ENCODE peak calls at places on chromosomes 2 and 18, in six cellular contexts. G, H, X, B, Z and T are unnamed samples.

GRCh38 chr2:84815146-84815545 is 65.7 kb downstream of the TRABD2A start:
- DNase-seq in G (no peak), H (no peak), X (no peak), B (peak), Z (no peak), T (no peak)

GRCh38 chr2:170222298-170222697 is 44.4 kb downstream of the MYO3B start:
- DNase-seq in G (no peak), H (no peak), X (peak), B (peak), Z (peak), T (no peak)

GRCh38 chr2:225429718-225430117 is 30.2 kb downstream of the NYAP2 start:
- DNase-seq in G (no peak), H (peak), X (peak), B (no peak), Z (no peak), T (no peak)

GRCh38 chr2:140650825-140651224 is 1480.0 kb downstream of the LRP1B start:
- DNase-seq in G (no peak), H (no peak), X (no peak), B (no peak), Z (no peak), T (peak)

GRCh38 chr2:854460-854859 is 96.2 kb upstream of the SNTG2 start:
- DNase-seq in G (no peak), H (peak), X (no peak), B (peak), Z (peak), T (no peak)

GRCh38 chr2:78416625-78417300 is 608.7 kb upstream of the REG3G start:
- DNase-seq in G (no peak), H (peak), X (no peak), B (no peak), Z (no peak), T (peak)

GRCh38 chr18:72866901-72867701 is 686 bp downstream of the NETO1 start:
- DNase-seq in G (peak), H (no peak), X (no peak), B (peak), Z (peak), T (no peak)

GRCh38 chr2:23988371-23988770 is 21.5 kb upstream of the MFSD2B start:
- DNase-seq in G (no peak), H (no peak), X (no peak), B (peak), Z (no peak), T (peak)

GRCh38 chr2:168732506-168732905 is 69.9 kb upstream of the NOSTRIN start:
- DNase-seq in G (no peak), H (no peak), X (no peak), B (no peak), Z (no peak), T (no peak)

GRCh38 chr2:217366996-217367395 is 507.1 kb upstream of the TNP1 start:
- DNase-seq in G (no peak), H (no peak), X (no peak), B (no peak), Z (peak), T (no peak)

GRCh38 chr2:136006658-136007057 is 21.2 kb upstream of the DARS1 start:
- DNase-seq in G (no peak), H (no peak), X (no peak), B (peak), Z (no peak), T (no peak)

GRCh38 chr2:197600306-197600705 is 75.1 kb downstream of the RFTN2 start:
- DNase-seq in G (no peak), H (no peak), X (no peak), B (no peak), Z (no peak), T (no peak)

GRCh38 chr18:76451475-76452331 is 43.3 kb downstream of the ZNF516 start:
- DNase-seq in G (no peak), H (no peak), X (no peak), B (no peak), Z (peak), T (no peak)

GRCh38 chr2:117983040-117983439 is 30.8 kb downstream of the CCDC93 start:
- DNase-seq in G (no peak), H (no peak), X (no peak), B (no peak), Z (no peak), T (no peak)

GRCh38 chr2:189658281-189658680 is 3.0 kb upstream of the ASNSD1 start:
- DNase-seq in G (peak), H (no peak), X (no peak), B (no peak), Z (peak), T (no peak)

GRCh38 chr2:229861431-229861830 is 60.4 kb downstream of the TRIP12 start:
- DNase-seq in G (no peak), H (no peak), X (no peak), B (peak), Z (no peak), T (no peak)

GRCh38 chr18:46109386-46109785 is 5.2 kb downstream of the HAUS1 start:
- DNase-seq in G (no peak), H (no peak), X (no peak), B (no peak), Z (no peak), T (no peak)

GRCh38 chr2:238361877-238362276 is 41.6 kb downstream of the TRAF3IP1 start:
- DNase-seq in G (no peak), H (no peak), X (no peak), B (no peak), Z (no peak), T (no peak)

GRCh38 chr2:227576812-227577211 is 21.9 kb upstream of the SCYGR2 start:
- DNase-seq in G (no peak), H (no peak), X (no peak), B (no peak), Z (no peak), T (no peak)

GRCh38 chr2:110655701-110656100 is 22.2 kb downstream of the BUB1 start:
- DNase-seq in G (no peak), H (no peak), X (no peak), B (peak), Z (no peak), T (no peak)

GRCh38 chr2:191665286-191665685 is 12.7 kb upstream of the NABP1 start:
- DNase-seq in G (no peak), H (no peak), X (no peak), B (peak), Z (no peak), T (no peak)

GRCh38 chr2:217654173-217654572 is 348.6 kb downstream of the TNS1 start:
- DNase-seq in G (no peak), H (no peak), X (no peak), B (no peak), Z (peak), T (no peak)

GRCh38 chr2:6896930-6897759 is 19.6 kb downstream of the RSAD2 start:
- DNase-seq in G (no peak), H (no peak), X (no peak), B (peak), Z (no peak), T (peak)

GRCh38 chr2:85778646-85779364 is 25.0 kb downstream of the ATOH8 start:
- DNase-seq in G (no peak), H (no peak), X (no peak), B (no peak), Z (no peak), T (no peak)

GRCh38 chr2:199999166-199999565 is 43.8 kb downstream of the MAIP1 start:
- DNase-seq in G (no peak), H (no peak), X (no peak), B (no peak), Z (no peak), T (no peak)

GRCh38 chr2:8457620-8458255 is 224.1 kb upstream of the ID2 start:
- DNase-seq in G (no peak), H (peak), X (no peak), B (no peak), Z (no peak), T (no peak)

GRCh38 chr2:49177194-49177593 is 22.9 kb upstream of the FSHR start:
- DNase-seq in G (no peak), H (no peak), X (no peak), B (no peak), Z (no peak), T (no peak)

GRCh38 chr18:70195852-70196434 is 9.5 kb downstream of the RTTN start:
- DNase-seq in G (no peak), H (no peak), X (no peak), B (peak), Z (no peak), T (peak)

GRCh38 chr2:223404616-223405015 is 197.5 kb downstream of the SCG2 start:
- DNase-seq in G (no peak), H (no peak), X (no peak), B (no peak), Z (no peak), T (no peak)

GRCh38 chr2:49222975-49223528 is 68.7 kb upstream of the FSHR start:
- DNase-seq in G (no peak), H (no peak), X (no peak), B (no peak), Z (no peak), T (no peak)